ENCODE peak calls at places on chromosomes 5 and 9, in four cellular contexts. One of them, this sample, is unnamed.

GRCh38 chr9:9612270-9612669 is 1000.5 kb downstream of the PTPRD start:
- DNase-seq in SK-N-SH: peak
- DNase-seq in ovary: no peak
- DNase-seq in tibial nerve: no peak
- DNase-seq in this sample: no peak

GRCh38 chr9:138053321-138053868 is 175.8 kb downstream of the CACNA1B start:
- DNase-seq in SK-N-SH: peak
- DNase-seq in ovary: no peak
- DNase-seq in tibial nerve: no peak
- DNase-seq in this sample: no peak

GRCh38 chr5:156000115-156000514 is 326.8 kb upstream of the SGCD start:
- DNase-seq in SK-N-SH: no peak
- DNase-seq in ovary: no peak
- DNase-seq in tibial nerve: no peak
- DNase-seq in this sample: no peak

GRCh38 chr5:73381587-73382411 is 66.8 kb downstream of the FOXD1 start:
- DNase-seq in SK-N-SH: peak
- DNase-seq in ovary: no peak
- DNase-seq in tibial nerve: no peak
- DNase-seq in this sample: no peak

GRCh38 chr5:82884821-82885471 is 192.2 kb downstream of the TMEM167A start:
- DNase-seq in SK-N-SH: no peak
- DNase-seq in ovary: no peak
- DNase-seq in tibial nerve: no peak
- DNase-seq in this sample: no peak

GRCh38 chr9:137589441-137590122 is 730 bp downstream of the ZMYND19 start:
- DNase-seq in SK-N-SH: peak
- DNase-seq in ovary: no peak
- DNase-seq in tibial nerve: no peak
- DNase-seq in this sample: no peak

GRCh38 chr9:118553465-118553864 is 815.8 kb downstream of the BRINP1 start:
- DNase-seq in SK-N-SH: no peak
- DNase-seq in ovary: no peak
- DNase-seq in tibial nerve: no peak
- DNase-seq in this sample: no peak

GRCh38 chr9:81649475-81649874 is 39.9 kb downstream of the TLE1 start:
- DNase-seq in SK-N-SH: no peak
- DNase-seq in ovary: no peak
- DNase-seq in tibial nerve: no peak
- DNase-seq in this sample: no peak

GRCh38 chr9:115972362-115972761 is 181.2 kb upstream of the PAPPA start:
- DNase-seq in SK-N-SH: no peak
- DNase-seq in ovary: no peak
- DNase-seq in tibial nerve: no peak
- DNase-seq in this sample: no peak

DNA sequence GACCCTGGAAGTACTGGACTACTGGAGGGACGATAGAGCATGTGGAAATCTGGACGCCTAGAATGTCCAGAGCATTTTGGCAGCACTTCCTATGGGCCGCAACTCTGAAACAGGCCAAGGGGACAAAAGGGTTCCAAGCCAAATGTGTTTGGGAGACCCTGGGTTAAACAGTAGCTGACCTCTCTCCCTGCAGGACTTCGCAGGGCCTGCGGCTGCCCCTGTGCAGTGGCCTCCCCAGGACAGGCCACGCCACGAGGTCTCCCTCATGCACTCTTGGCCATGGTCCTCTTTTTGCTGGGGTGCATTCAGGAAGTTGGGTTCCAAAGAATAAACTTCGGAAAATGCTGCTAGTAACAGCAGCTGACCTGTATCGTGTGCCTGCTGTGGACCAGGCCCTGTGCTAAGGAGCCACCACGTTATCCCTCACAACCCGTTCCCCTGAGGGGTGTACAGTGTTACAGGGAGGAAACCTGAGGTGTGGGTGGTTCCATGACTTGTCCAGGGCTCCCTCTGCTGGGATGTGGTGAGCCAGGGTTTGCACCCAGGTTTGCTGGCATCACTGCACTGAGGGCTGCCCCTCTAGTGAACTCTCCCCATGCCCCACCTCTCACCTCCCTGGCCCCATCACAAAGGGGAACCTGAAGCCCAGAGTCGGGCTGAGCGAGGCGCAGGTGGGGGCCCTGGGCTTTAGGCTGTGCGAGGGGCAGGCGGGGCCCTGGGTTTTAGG is 79.4 kb downstream of the AMBP start:
- DNase-seq in SK-N-SH: peak
- DNase-seq in ovary: peak
- DNase-seq in tibial nerve: peak
- DNase-seq in this sample: peak
- TF ChIP-seq CTCF in SK-N-SH: peak
- TF ChIP-seq CTCF in ovary: no peak
- TF ChIP-seq CTCF in tibial nerve: no peak
- TF ChIP-seq CTCF in this sample: no peak

DNA sequence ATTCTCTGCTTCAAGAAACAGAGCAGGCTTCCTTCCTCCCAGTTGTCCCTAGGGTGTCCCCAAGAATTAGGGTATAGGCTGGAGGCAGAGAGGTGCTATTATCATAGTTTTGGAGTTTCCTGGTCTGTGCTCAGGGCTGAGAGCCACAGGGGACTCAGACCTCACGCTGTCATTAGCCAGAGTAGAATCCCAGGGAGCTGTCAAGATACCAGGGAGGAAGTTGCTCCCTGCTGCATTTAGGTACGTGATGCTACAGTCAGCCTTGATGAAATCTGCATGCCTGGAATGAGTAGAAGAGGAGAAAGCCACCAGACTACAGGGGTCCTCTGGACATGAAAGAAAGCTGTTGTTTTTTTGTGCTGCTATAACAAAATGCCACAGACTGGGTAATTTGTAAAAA is 273.2 kb downstream of the SH3GL2 start:
- DNase-seq in SK-N-SH: no peak
- DNase-seq in ovary: no peak
- DNase-seq in tibial nerve: no peak
- DNase-seq in this sample: no peak
- H3K4me3 ChIP-seq in SK-N-SH: no peak
- H3K4me3 ChIP-seq in ovary: no peak
- H3K4me3 ChIP-seq in tibial nerve: no peak
- H3K4me3 ChIP-seq in this sample: no peak

GRCh38 chr5:159660401-159660800 is 255.9 kb upstream of the ADRA1B start:
- DNase-seq in SK-N-SH: no peak
- DNase-seq in ovary: no peak
- DNase-seq in tibial nerve: no peak
- DNase-seq in this sample: no peak
- TF ChIP-seq EP300 in SK-N-SH: peak
- TF ChIP-seq EP300 in ovary: no peak
- TF ChIP-seq EP300 in tibial nerve: no peak
- TF ChIP-seq EP300 in this sample: no peak

GRCh38 chr5:94111209-94112004 is 370.0 kb upstream of the POU5F2 start:
- DNase-seq in SK-N-SH: peak
- DNase-seq in ovary: peak
- DNase-seq in tibial nerve: peak
- DNase-seq in this sample: peak
- TF ChIP-seq CTCF in SK-N-SH: no peak
- TF ChIP-seq CTCF in ovary: no peak
- TF ChIP-seq CTCF in tibial nerve: peak
- TF ChIP-seq CTCF in this sample: peak

GRCh38 chr9:111036946-111037743 is 1.1 kb downstream of the LPAR1 start:
- DNase-seq in SK-N-SH: peak
- DNase-seq in ovary: no peak
- DNase-seq in tibial nerve: peak
- DNase-seq in this sample: no peak
- H3K4me3 ChIP-seq in SK-N-SH: peak
- H3K4me3 ChIP-seq in ovary: peak
- H3K4me3 ChIP-seq in tibial nerve: peak
- H3K4me3 ChIP-seq in this sample: peak

This sample was measured in esophagus muscularis mucosa.